ENCODE peak calls at places on chromosomes 16 and 17, in nine cellular contexts. K is GM13977; Q is NCI-H2029 treated with DMSO at 0.1 percent for 48 hours; A is Right ventricle myocardium superior; M is stimulated activated naive B cell treated with anti-CD40 and anti-IgM and Interleukin-4, amounts not matched to agents 10 μg/mL and 1 μg/mL and 100 μg/mL, for 72 hours; B is HCT116; E is sciatic nerve; C is glutamatergic neuron; J is vagina. U is an unnamed sample.

GRCh38 chr16:54873081-54873480 is 57.6 kb upstream of the IRX5 start:
- DNase-seq in K (no peak), Q (no peak), A (no peak), M (no peak), B (no peak), E (no peak), C (no peak), J (no peak), U (no peak)

GRCh38 chr16:27425961-27426360 is 24.0 kb downstream of the IL21R start:
- DNase-seq in K (no peak), Q (no peak), A (no peak), M (no peak), B (no peak), E (no peak), C (no peak), J (no peak), U (no peak)

GRCh38 chr16:70685061-70685937 is 554 bp downstream of the MTSS2 start:
- DNase-seq in K (peak), Q (no peak), A (peak), M (no peak), B (no peak), E (no peak), C (peak), J (no peak), U (no peak)

GRCh38 chr17:44781553-44782348 is 23.0 kb downstream of the ADAM11 start:
- DNase-seq in K (no peak), Q (no peak), A (peak), M (no peak), B (no peak), E (no peak), C (no peak), J (no peak), U (no peak)

GRCh38 chr17:57455063-57455914 is 199.0 kb downstream of the MSI2 start:
- DNase-seq in K (peak), Q (no peak), A (no peak), M (no peak), B (no peak), E (no peak), C (no peak), J (no peak), U (no peak)

GRCh38 chr17:33750943-33751701 is 458.0 kb upstream of the ASIC2 start:
- DNase-seq in K (peak), Q (peak), A (peak), M (peak), B (peak), E (peak), C (peak), J (no peak), U (peak)

GRCh38 chr17:40717776-40718175 is 14.2 kb upstream of the KRT24 start:
- DNase-seq in K (no peak), Q (no peak), A (no peak), M (no peak), B (no peak), E (no peak), C (no peak), J (no peak), U (no peak)

GRCh38 chr17:48103379-48103715 is 2.1 kb upstream of the CBX1 start:
- DNase-seq in K (no peak), Q (no peak), A (no peak), M (no peak), B (no peak), E (no peak), C (no peak), J (no peak), U (no peak)

GRCh38 chr16:11233727-11234376 is 22.2 kb downstream of the SOCS1 start:
- DNase-seq in K (no peak), Q (no peak), A (no peak), M (peak), B (no peak), E (no peak), C (no peak), J (no peak), U (no peak)

GRCh38 chr16:85383836-85384825 is 229.0 kb upstream of the GSE1 start:
- DNase-seq in K (no peak), Q (no peak), A (peak), M (no peak), B (no peak), E (peak), C (peak), J (no peak), U (no peak)